ENCODE peak calls at places on chromosomes 4 and X, in seven cellular contexts. L is H9, B is T-helper 2 cell, A is dermis blood vessel endothelial cell, O is T follicular helper cell, X is GM19239, J is NCI-H526 treated with DMSO at 0.1 percent for 48 hours. M is an unnamed sample.

GRCh38 chr4:4659871-4660651 is 118.2 kb upstream of the STX18 start:
- DNase-seq in O (no peak), X (no peak), B (no peak), J (no peak), A (peak; percentile 82), L (no peak), M (peak; percentile 33)

GRCh38 chrX:136598631-136599030 is 49.3 kb upstream of the CD40LG start:
- DNase-seq in A (no peak), O (peak; percentile 3), B (no peak), J (no peak), L (no peak), X (no peak), M (no peak)

GRCh38 chrX:15207384-15207783 is 62.5 kb downstream of the ASB9 start:
- DNase-seq in X (no peak), B (no peak), J (no peak), A (no peak), L (no peak), O (no peak), M (no peak)

GRCh38 chr4:79685542-79685941 is 277.5 kb upstream of the GK2 start:
- DNase-seq in B (no peak), A (no peak), O (no peak), J (no peak), X (no peak), L (no peak), M (no peak)

GRCh38 chrX:38514014-38514854 is 47.1 kb upstream of the TSPAN7 start:
- DNase-seq in O (no peak), B (no peak), L (no peak), X (no peak), A (no peak), J (no peak), M (no peak)

GRCh38 chr4:73137121-73137520 is 67.6 kb upstream of the COX18 start:
- DNase-seq in O (no peak), X (no peak), B (no peak), A (no peak), J (no peak), L (no peak), M (no peak)

GRCh38 chrX:150887906-150888465 is 10.5 kb downstream of the CD99L2 start:
- DNase-seq in X (no peak), L (no peak), O (no peak), B (no peak), J (no peak), A (no peak), M (no peak)

GRCh38 chrX:25721564-25721963 is 416.6 kb upstream of the MAGEB18 start:
- DNase-seq in A (peak; percentile 53), J (no peak), X (no peak), B (no peak), O (no peak), L (no peak), M (no peak)

GRCh38 chr4:141290771-141291170 is 70.1 kb downstream of the ZNF330 start:
- DNase-seq in J (no peak), X (no peak), B (no peak), A (no peak), L (no peak), O (no peak), M (no peak)

GRCh38 chr4:2338754-2339457 is 77.0 kb upstream of the MXD4 start:
- DNase-seq in A (no peak), J (no peak), X (no peak), L (peak; percentile 5), O (no peak), B (no peak), M (no peak)

GRCh38 chrX:31268359-31268758 is 196.5 kb upstream of the FTHL17 start:
- DNase-seq in J (no peak), A (no peak), O (no peak), B (no peak), X (no peak), L (no peak), M (no peak)

GRCh38 chr4:3641501-3641900 is 109.3 kb upstream of the LRPAP1 start:
- DNase-seq in A (no peak), O (no peak), J (no peak), L (no peak), B (no peak), X (no peak), M (no peak)

GRCh38 chr4:26557164-26557563 is 26.7 kb upstream of the TBC1D19 start:
- DNase-seq in A (no peak), B (no peak), L (no peak), O (no peak), J (no peak), X (no peak), M (no peak)

GRCh38 chrX:110417128-110417527 is 58.5 kb downstream of the RTL9 start:
- DNase-seq in B (no peak), A (no peak), X (no peak), O (no peak), J (no peak), L (no peak), M (no peak)

GRCh38 chrX:72276478-72276953 is 532 bp downstream of the RPS4X start:
- DNase-seq in X (no peak), J (no peak), A (no peak), L (no peak), O (no peak), B (no peak), M (no peak)

GRCh38 chr4:175720722-175721121 is 91.3 kb downstream of the GPM6A start:
- DNase-seq in J (no peak), A (no peak), L (no peak), B (no peak), X (no peak), O (no peak), M (no peak)

GRCh38 chr4:74117024-74117534 is 18.1 kb upstream of the CXCL2 start:
- DNase-seq in A (peak; percentile 100), O (no peak), X (no peak), B (no peak), L (no peak), J (no peak), M (peak; percentile 99)

GRCh38 chrX:85561216-85561615 is 181.8 kb upstream of the POF1B start:
- DNase-seq in O (no peak), B (no peak), L (no peak), A (no peak), X (no peak), J (no peak), M (no peak)

GRCh38 chr4:189940178-189941004 is at the start of gene FRG1:
- DNase-seq in L (peak; percentile 95), B (peak; percentile 95), A (peak; percentile 97), X (peak; percentile 70), J (no peak), O (peak; percentile 95), M (peak; percentile 79)

GRCh38 chr4:25863347-25863784 is 578 bp upstream of the SEL1L3 start:
- DNase-seq in B (no peak), X (no peak), L (peak; percentile 71), A (no peak), O (no peak), J (no peak), M (no peak)

GRCh38 chrX:17591741-17592110 is 145.6 kb upstream of the SCML1 start:
- DNase-seq in A (peak; percentile 72), L (no peak), O (no peak), B (no peak), X (no peak), J (no peak), M (peak; percentile 30)

GRCh38 chr4:108881190-108881589 is 118.3 kb upstream of the ETNPPL start:
- DNase-seq in O (no peak), J (no peak), B (no peak), L (no peak), X (no peak), A (peak; percentile 97), M (peak; percentile 96)

GRCh38 chrX:130299279-130300009 is 30.7 kb upstream of the ZNF280C start:
- DNase-seq in J (no peak), A (no peak), L (peak; percentile 33), X (no peak), O (no peak), B (no peak), M (no peak)

GRCh38 chrX:66919280-66919832 is 280.5 kb upstream of the EDA2R start:
- DNase-seq in A (no peak), J (no peak), X (no peak), L (no peak), B (no peak), O (no peak), M (no peak)

GRCh38 chr4:52861171-52861873 is 795 bp upstream of the RASL11B start:
- DNase-seq in J (no peak), O (no peak), B (no peak), A (no peak), L (no peak), X (no peak), M (no peak)

GRCh38 chr4:10459305-10459704 is 2.1 kb upstream of the ZNF518B start:
- DNase-seq in B (no peak), L (no peak), X (no peak), J (no peak), O (no peak), A (no peak), M (no peak)

GRCh38 chr4:153140294-153140693 is 63.9 kb upstream of the TRIM2 start:
- DNase-seq in B (no peak), J (no peak), L (no peak), O (no peak), X (no peak), A (no peak), M (no peak)

GRCh38 chrX:77788050-77788449 is 2.0 kb upstream of the ATRX start:
- DNase-seq in B (no peak), O (no peak), X (no peak), L (no peak), A (peak; percentile 66), J (no peak), M (no peak)

GRCh38 chr4:188092824-188093223 is 16.6 kb downstream of the TRIML2 start:
- DNase-seq in J (no peak), L (no peak), B (no peak), X (no peak), A (no peak), O (no peak), M (no peak)

GRCh38 chr4:105305019-105305836 is 158.6 kb downstream of the TET2 start:
- DNase-seq in L (no peak), J (no peak), X (no peak), A (no peak), B (no peak), O (no peak), M (no peak)

GRCh38 chrX:69741706-69742105 is 125.8 kb downstream of the EDA start:
- DNase-seq in J (no peak), O (no peak), X (no peak), B (no peak), A (no peak), L (no peak), M (no peak)

GRCh38 chrX:46913710-46914109 is 1.5 kb downstream of the JADE3 start:
- DNase-seq in B (no peak), A (peak; percentile 32), X (no peak), J (no peak), O (no peak), L (no peak), M (no peak)

GRCh38 chr4:42490015-42490414 is 92.7 kb downstream of the SHISA3 start:
- DNase-seq in B (no peak), O (no peak), A (no peak), X (no peak), L (no peak), J (no peak), M (no peak)

GRCh38 chrX:131816551-131817136 is 206.5 kb upstream of the STK26 start:
- DNase-seq in A (peak; percentile 88), J (no peak), O (peak; percentile 89), B (peak; percentile 46), L (no peak), X (no peak), M (no peak)

GRCh38 chr4:11495291-11495690 is 66.6 kb upstream of the HS3ST1 start:
- DNase-seq in L (no peak), A (no peak), B (no peak), X (no peak), O (no peak), J (no peak), M (no peak)

GRCh38 chr4:143586080-143586479 is 72.6 kb downstream of the SMARCA5 start:
- DNase-seq in A (peak; percentile 93), X (no peak), L (no peak), B (no peak), O (no peak), J (no peak), M (peak; percentile 80)

M was measured in pulmonary artery endothelial cell.